ENCODE peak calls at places on chromosomes 13 and 19, in nine cellular contexts. A is mesenchymal stem cell; O is naive thymus-derived CD4-positive, alpha-beta T cell; U is NT2/D1; E is aorta; B is astrocyte; Y is tibial artery; L is neuronal stem cell; P is Peyer's patch. M is an unnamed sample.

GRCh38 chr13:113976711-113977684 is 3.1 kb upstream of the C13orf46 start:
- DNase-seq in E (peak; percentile 70), A (no peak), U (peak; percentile 15), P (no peak), B (peak; percentile 74), Y (peak; percentile 65), O (no peak), L (no peak), M (peak; percentile 68)

GRCh38 chr13:41546372-41547252 is 89.3 kb downstream of the RGCC start:
- DNase-seq in A (peak; percentile 92), Y (no peak), B (peak; percentile 93), P (no peak), E (no peak), L (no peak), U (no peak), O (no peak), M (peak; percentile 71)

GRCh38 chr13:19888799-19889198 is 25.4 kb upstream of the ZMYM5 start:
- DNase-seq in U (no peak), B (no peak), O (peak; percentile 13), A (peak; percentile 28), Y (no peak), P (no peak), E (no peak), L (no peak), M (peak; percentile 62)

GRCh38 chr13:64591981-64592380 is 2638.2 kb downstream of the PCDH9 start:
- DNase-seq in E (no peak), U (no peak), O (no peak), Y (no peak), L (no peak), A (peak; percentile 32), P (no peak), B (peak; percentile 43), M (peak; percentile 22)

GRCh38 chr13:94544922-94545321 is 51.0 kb downstream of the TGDS start:
- DNase-seq in U (no peak), A (no peak), O (no peak), P (no peak), B (no peak), L (no peak), E (no peak), Y (no peak), M (no peak)

GRCh38 chr13:21075303-21076264 is 14.2 kb upstream of the LATS2 start:
- DNase-seq in E (peak; percentile 85), P (no peak), B (no peak), U (no peak), O (peak; percentile 3), A (peak; percentile 57), L (no peak), Y (peak; percentile 69), M (no peak)

GRCh38 chr13:68850160-68850559 is 1257.5 kb upstream of the ATXN8OS start:
- DNase-seq in U (no peak), L (no peak), P (no peak), A (peak; percentile 45), B (peak; percentile 74), O (no peak), E (no peak), Y (no peak), M (peak; percentile 2)

GRCh38 chr13:42747399-42747873 is 33.9 kb upstream of the FAM216B start:
- DNase-seq in L (no peak), B (peak; percentile 96), U (no peak), Y (no peak), O (no peak), P (no peak), A (peak; percentile 100), E (no peak), M (peak; percentile 64)

GRCh38 chr13:112172017-112172416 is 105.1 kb downstream of the SOX1 start:
- DNase-seq in A (no peak), O (no peak), E (no peak), L (no peak), P (no peak), B (no peak), U (no peak), Y (no peak), M (no peak)
- H3K27me3 ChIP-seq in A (no peaks in the 10 kb centered on the region), O (no peaks in the 10 kb centered on the region), E (no peaks in the 10 kb centered on the region), L (no peaks in the 10 kb centered on the region), P (no peaks in the 10 kb centered on the region), B (no peaks in the 10 kb centered on the region), U (no peaks in the 10 kb centered on the region), Y (no peaks in the 10 kb centered on the region), M (peaks cover 36% of the 10 kb centered on the region)

GRCh38 chr13:97248243-97248642 is 26.1 kb downstream of the MBNL2 start:
- DNase-seq in U (no peak), O (no peak), P (no peak), L (no peak), B (no peak), E (no peak), Y (no peak), A (no peak), M (no peak)
- H3K4me1 ChIP-seq in U (no peaks in the 10 kb centered on the region), O (peaks cover 7% of the 10 kb centered on the region), P (no peaks in the 10 kb centered on the region), L (peaks cover 4% of the 10 kb centered on the region), B (peaks cover 10% of the 10 kb centered on the region), E (peaks cover 5% of the 10 kb centered on the region), Y (peaks cover 50% of the 10 kb centered on the region), A (peaks cover 3% of the 10 kb centered on the region), M (peaks cover 4% of the 10 kb centered on the region)

GRCh38 chr19:10995926-10996600 is 35.2 kb downstream of the SMARCA4 start:
- DNase-seq in U (no peak), B (no peak), L (no peak), P (no peak), E (no peak), Y (no peak), O (no peak), A (no peak), M (no peak)

GRCh38 chr19:10998045-10998533 is 37.3 kb downstream of the SMARCA4 start:
- DNase-seq in L (no peak), P (no peak), U (no peak), O (no peak), B (no peak), Y (no peak), E (no peak), A (peak; percentile 10), M (peak; percentile 22)
- H3K36me3 ChIP-seq in L (peaks cover 55% of the 10 kb centered on the region), P (no peaks in the 10 kb centered on the region), U (peaks cover 94% of the 10 kb centered on the region), O (peaks cover 82% of the 10 kb centered on the region), B (peaks cover 48% of the 10 kb centered on the region), Y (peaks cover 91% of the 10 kb centered on the region), E (peaks cover 3% of the 10 kb centered on the region), A (peaks cover 75% of the 10 kb centered on the region), M (peaks cover 65% of the 10 kb centered on the region)

DNA sequence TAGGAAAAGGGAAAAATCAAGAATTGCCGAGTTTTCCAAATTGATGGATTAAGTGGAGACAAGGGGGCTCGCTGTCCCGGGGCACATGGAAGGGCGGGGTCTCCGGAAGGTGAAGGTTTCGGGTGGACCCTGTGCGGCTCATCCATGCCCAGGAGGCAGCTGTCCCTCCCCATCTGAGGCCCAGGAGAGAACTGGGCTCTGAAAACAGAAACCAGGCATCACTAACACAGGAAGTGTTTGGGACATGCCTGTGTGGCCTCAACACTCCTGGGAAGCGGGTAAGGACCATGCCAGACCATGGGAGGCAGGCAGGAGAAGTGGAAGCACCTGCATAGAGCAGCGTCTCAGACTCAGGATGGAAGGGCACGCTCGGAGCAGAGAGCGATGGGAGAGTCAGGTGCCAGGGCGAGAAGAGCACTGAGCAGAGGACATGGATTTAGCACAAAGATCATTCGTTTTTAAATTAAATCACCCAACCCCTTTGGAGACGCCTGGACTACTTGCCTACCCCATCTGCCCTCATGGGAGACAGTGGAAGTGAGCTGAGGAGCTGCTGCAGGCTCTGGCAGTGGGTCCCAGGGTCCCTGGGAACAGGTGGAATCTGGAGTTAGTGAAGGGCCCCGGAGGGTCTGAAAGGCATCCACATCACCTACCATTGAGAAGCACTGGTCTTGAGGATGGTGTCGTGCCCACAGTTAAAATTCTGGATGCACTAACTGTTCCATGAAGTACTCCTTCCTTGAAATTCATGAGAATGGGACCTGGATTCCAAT is 183.2 kb upstream of the SOX1 start:
- DNase-seq in B (no peak), A (no peak), P (peak; percentile 6), O (no peak), Y (no peak), E (no peak), U (no peak), L (no peak), M (no peak)
- H3K27me3 ChIP-seq in B (no peaks in the 10 kb centered on the region), A (no peaks in the 10 kb centered on the region), P (no peaks in the 10 kb centered on the region), O (no peaks in the 10 kb centered on the region), Y (no peaks in the 10 kb centered on the region), E (no peaks in the 10 kb centered on the region), U (no peaks in the 10 kb centered on the region), L (no peaks in the 10 kb centered on the region), M (peaks cover 4% of the 10 kb centered on the region)

GRCh38 chr13:98543380-98544104 is 33.4 kb downstream of the STK24 start:
- DNase-seq in B (no peak), P (peak; percentile 37), E (no peak), Y (no peak), L (no peak), U (no peak), O (no peak), A (no peak), M (no peak)

GRCh38 chr13:98544105-98544710 is 32.7 kb downstream of the STK24 start:
- DNase-seq in B (no peak), P (no peak), L (no peak), A (no peak), E (no peak), U (no peak), Y (no peak), O (no peak), M (no peak)

GRCh38 chr13:98541701-98542203 is 35.2 kb downstream of the STK24 start:
- DNase-seq in A (no peak), Y (no peak), U (no peak), L (no peak), B (no peak), P (no peak), O (no peak), E (no peak), M (no peak)

GRCh38 chr13:98541211-98541610 is 35.7 kb downstream of the STK24 start:
- DNase-seq in A (no peak), L (no peak), Y (peak; percentile 21), E (no peak), B (no peak), O (no peak), U (no peak), P (no peak), M (no peak)

DNA sequence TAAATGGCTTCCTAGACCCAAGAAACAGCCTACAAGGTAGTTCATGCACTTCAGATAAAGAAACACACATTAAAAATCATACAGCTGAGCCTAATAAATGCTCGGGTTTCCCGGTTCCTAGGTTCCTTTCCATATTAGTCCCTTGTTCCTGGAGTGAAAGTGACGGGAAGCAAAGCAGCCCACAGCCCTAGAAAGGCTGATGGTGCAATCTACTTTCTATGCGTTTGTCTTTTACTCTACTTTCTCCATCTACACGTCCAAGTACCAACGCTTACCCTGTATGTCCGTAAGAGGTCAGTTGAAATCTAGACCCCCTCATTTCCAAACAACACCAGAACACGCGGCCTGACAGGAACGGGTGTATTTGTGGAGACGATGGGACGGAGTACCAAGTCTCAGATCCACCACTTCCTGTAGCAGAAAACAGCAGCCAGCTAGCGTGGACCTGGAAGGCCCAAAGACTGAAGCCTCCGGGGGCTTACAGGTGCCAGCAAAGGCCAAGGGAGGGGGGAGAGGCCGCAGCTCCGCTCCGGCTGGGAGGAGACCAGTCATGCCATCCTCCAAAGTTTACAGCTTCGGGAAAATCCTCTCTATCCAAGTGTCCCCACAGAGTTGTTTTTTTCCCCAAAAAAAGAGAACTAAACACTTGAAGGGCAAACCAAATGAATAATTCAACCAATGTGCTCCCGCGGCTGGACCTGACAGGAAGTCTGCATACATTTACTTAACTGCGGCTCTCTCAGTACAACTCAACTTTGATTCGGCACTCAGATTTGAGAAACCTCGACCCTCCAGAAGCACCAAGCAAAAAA is 34.1 kb downstream of the STK24 start:
- DNase-seq in L (no peak), A (no peak), Y (peak; percentile 64), O (peak; percentile 35), P (peak; percentile 60), B (no peak), E (no peak), U (no peak), M (no peak)
- H3K4me1 ChIP-seq in L (peaks cover 20% of the 10 kb centered on the region), A (peaks cover 12% of the 10 kb centered on the region), Y (peaks cover 51% of the 10 kb centered on the region), O (peaks cover 49% of the 10 kb centered on the region), P (peaks cover 34% of the 10 kb centered on the region), B (peaks cover 10% of the 10 kb centered on the region), E (no peaks in the 10 kb centered on the region), U (peaks cover 7% of the 10 kb centered on the region), M (no peaks in the 10 kb centered on the region)